ENCODE peak calls at places on chromosomes 11 and 22, in six cellular contexts. K, E, A, M, B and N are unnamed samples.
A peak's percentile ranks its signal among the peaks of the same experiment; 100 is the strongest.

GRCh38 chr11:17375547-17375946 is 12.9 kb downstream of the KCNJ11 start:
- DNase-seq in B (no peak), E (no peak), A (no peak), K (no peak), M (no peak), N (no peak)

GRCh38 chr11:60951909-60952741 is at the start of gene SLC15A3:
- DNase-seq in E (no peak), K (peak; percentile 85), A (peak; percentile 50), B (peak; percentile 88), M (peak; percentile 42), N (peak; percentile 87)

GRCh38 chr11:71580057-71581003 is 2.3 kb downstream of the KRTAP5-11 start:
- DNase-seq in A (peak; percentile 82), B (peak; percentile 49), E (peak; percentile 83), K (no peak), M (peak; percentile 88), N (no peak)

GRCh38 chr11:105100206-105100605 is 39.4 kb downstream of the CARD18 start:
- DNase-seq in M (no peak), E (peak; percentile 15), K (no peak), B (no peak), A (peak; percentile 28), N (no peak)

GRCh38 chr11:108938604-108939003 is 273.7 kb downstream of the DDX10 start:
- DNase-seq in B (no peak), K (no peak), A (no peak), E (no peak), M (no peak), N (no peak)

GRCh38 chr11:10550988-10551657 is 10.1 kb upstream of the RNF141 start:
- DNase-seq in M (no peak), K (no peak), A (no peak), E (no peak), B (no peak), N (no peak)

GRCh38 chr11:88329563-88330250 is 7.8 kb downstream of the CTSC start:
- DNase-seq in B (no peak), E (no peak), M (no peak), K (no peak), A (no peak), N (no peak)

GRCh38 chr11:28400236-28401100 is 292.3 kb downstream of the METTL15 start:
- DNase-seq in K (no peak), A (peak; percentile 65), E (no peak), M (no peak), B (no peak), N (no peak)

GRCh38 chr22:25419247-25420113 is 145.0 kb upstream of the GRK3 start:
- DNase-seq in A (peak; percentile 52), M (no peak), K (peak; percentile 57), E (peak; percentile 58), B (no peak), N (peak; percentile 54)

GRCh38 chr22:37930270-37930951 is 23.0 kb downstream of the C22orf23 start:
- DNase-seq in E (no peak), A (peak; percentile 62), K (no peak), B (no peak), M (peak; percentile 34), N (peak; percentile 59)

GRCh38 chr11:23226331-23226909 is 366.1 kb upstream of the CCDC179 start:
- DNase-seq in M (peak; percentile 60), K (no peak), A (peak; percentile 25), B (no peak), E (no peak), N (no peak)

GRCh38 chr11:41781441-41781840 is 322.0 kb upstream of the LRRC4C start:
- DNase-seq in A (no peak), E (no peak), M (no peak), K (no peak), B (no peak), N (no peak)

GRCh38 chr11:64876226-64876750 is 2.1 kb downstream of the EHD1 start:
- DNase-seq in M (no peak), K (peak; percentile 42), A (no peak), B (no peak), E (no peak), N (peak; percentile 46)

GRCh38 chr11:133983660-133984316 is 27.0 kb upstream of the IGSF9B start:
- DNase-seq in A (no peak), E (no peak), M (no peak), K (no peak), B (no peak), N (no peak)

GRCh38 chr11:8122173-8122572 is 41.2 kb downstream of the TUB start:
- DNase-seq in B (no peak), A (no peak), E (no peak), M (no peak), K (no peak), N (no peak)

GRCh38 chr11:18209058-18209457 is 27.5 kb downstream of the SAA4 start:
- DNase-seq in B (no peak), K (no peak), A (no peak), E (no peak), M (no peak), N (peak; percentile 49)